ENCODE peak calls at places on chromosomes 2 and 18, in six cellular contexts. J is tibial nerve, N is GM23338, R is neural crest cell, W is A549, O is HFF-Myc. H is an unnamed sample.

GRCh38 chr2:212005077-212005671 is 533.4 kb downstream of the ERBB4 start:
- DNase-seq in W (peak), O (no peak), R (peak), N (peak), J (no peak), H (peak)

GRCh38 chr2:8573234-8573941 is 108.5 kb upstream of the ID2 start:
- DNase-seq in O (no peak), W (no peak), J (no peak), R (no peak), N (peak), H (no peak)

GRCh38 chr18:49645836-49646235 is 84.0 kb downstream of the LIPG start:
- DNase-seq in W (no peak), O (no peak), J (no peak), R (no peak), N (peak), H (no peak)

GRCh38 chr2:118970396-118971135 is 28.6 kb downstream of the MARCO start:
- DNase-seq in W (no peak), O (no peak), J (peak), R (no peak), N (no peak), H (no peak)

GRCh38 chr2:24054366-24055010 is 4.9 kb downstream of the FKBP1B start:
- DNase-seq in R (no peak), N (no peak), W (no peak), J (no peak), O (no peak), H (no peak)

GRCh38 chr18:6543330-6543908 is 128.7 kb upstream of the L3MBTL4 start:
- DNase-seq in J (no peak), W (peak), N (peak), R (no peak), O (no peak), H (no peak)

GRCh38 chr2:240514631-240515030 is 43.2 kb downstream of the ANKMY1 start:
- DNase-seq in N (no peak), J (no peak), W (no peak), O (no peak), R (no peak), H (no peak)

GRCh38 chr18:57210711-57211411 is 64.0 kb downstream of the BOD1L2 start:
- DNase-seq in W (peak), J (no peak), R (no peak), O (no peak), N (no peak), H (no peak)

GRCh38 chr18:48838921-48839818 is 111.6 kb downstream of the SMAD7 start:
- DNase-seq in J (no peak), O (peak), R (no peak), W (peak), N (no peak), H (no peak)

GRCh38 chr2:24955232-24955631 is 16.5 kb downstream of the DNAJC27 start:
- DNase-seq in J (no peak), O (no peak), W (no peak), N (no peak), R (no peak), H (no peak)

GRCh38 chr2:236569593-236569973 is at the start of gene ACKR3:
- DNase-seq in J (peak), R (peak), W (peak), N (peak), O (peak), H (peak)

GRCh38 chr2:111178730-111179405 is 58.2 kb downstream of the BCL2L11 start:
- DNase-seq in N (no peak), W (peak), R (no peak), O (peak), J (no peak), H (no peak)

GRCh38 chr2:9741110-9741509 is 102.2 kb upstream of the TAF1B start:
- DNase-seq in W (no peak), R (no peak), O (no peak), N (no peak), J (no peak), H (no peak)

DNA sequence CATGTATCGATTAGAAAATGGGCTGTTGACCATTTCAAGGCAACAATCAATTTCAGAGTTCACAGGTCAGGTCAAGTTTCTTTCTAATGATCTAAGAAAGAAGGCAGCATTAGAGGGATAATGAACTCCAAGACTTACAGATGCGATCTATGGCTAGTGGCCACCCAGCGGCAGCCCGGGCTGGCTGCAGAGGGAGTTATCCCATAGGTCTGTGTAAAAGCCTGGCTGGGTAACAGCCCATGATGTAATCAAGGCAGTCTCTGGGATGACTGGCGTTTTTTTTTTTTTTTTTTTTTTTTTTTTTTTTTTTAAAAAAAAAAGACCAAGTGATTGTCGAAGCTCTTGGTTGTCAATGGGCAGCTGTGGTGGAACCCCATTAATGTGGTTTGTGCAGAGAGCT is 171.1 kb upstream of the SKOR2 start:
- DNase-seq in J (no peak), N (peak), R (no peak), O (no peak), W (no peak), H (no peak)
- TF ChIP-seq CTCF in J (no peak), N (no peak), R (no peak), O (no peak), W (no peak), H (no peak)

GRCh38 chr2:234669611-234670010 is 172.7 kb upstream of the ARL4C start:
- DNase-seq in N (peak), R (no peak), O (no peak), W (no peak), J (no peak), H (no peak)
- TF ChIP-seq CTCF in N (peak), R (no peak), O (peak), W (peak), J (no peak), H (peak)

GRCh38 chr2:15269043-15269442 is 292.1 kb downstream of the NBAS start:
- DNase-seq in O (no peak), W (no peak), J (no peak), N (no peak), R (no peak), H (no peak)
- TF ChIP-seq CTCF in O (no peak), W (no peak), J (no peak), N (no peak), R (no peak), H (no peak)

GRCh38 chr2:224608104-224608503 is 22.9 kb upstream of the CUL3 start:
- DNase-seq in W (no peak), J (no peak), N (no peak), R (no peak), O (no peak), H (no peak)

GRCh38 chr2:224612581-224612980 is 27.4 kb upstream of the CUL3 start:
- DNase-seq in N (no peak), O (peak), J (no peak), R (no peak), W (no peak), H (no peak)

GRCh38 chr2:224613543-224614317 is 28.6 kb upstream of the CUL3 start:
- DNase-seq in O (no peak), J (no peak), W (no peak), R (no peak), N (no peak), H (no peak)

DNA sequence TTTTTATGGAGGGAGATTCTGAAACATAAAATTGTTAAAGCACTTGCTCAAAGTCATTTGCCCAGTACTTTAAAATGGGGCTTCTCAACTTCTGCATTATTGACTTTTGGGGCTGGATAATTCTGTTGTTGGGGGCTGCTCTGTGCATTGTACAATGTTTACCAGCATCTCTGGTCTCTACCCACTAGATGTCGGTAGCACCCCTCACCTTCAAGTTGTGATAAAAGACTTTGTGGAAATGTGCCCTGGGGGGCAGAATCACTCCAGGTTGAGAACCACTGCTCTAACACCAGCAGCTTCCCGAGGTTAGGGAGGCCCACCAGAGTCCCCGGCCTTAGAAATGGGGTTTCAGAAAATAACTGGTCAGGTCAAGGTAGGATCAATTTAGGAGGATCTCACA is 26.8 kb upstream of the CUL3 start:
- DNase-seq in N (peak), O (no peak), R (no peak), J (no peak), W (no peak), H (no peak)
- TF ChIP-seq CTCF in N (peak), O (no peak), R (no peak), J (no peak), W (no peak), H (no peak)

DNA sequence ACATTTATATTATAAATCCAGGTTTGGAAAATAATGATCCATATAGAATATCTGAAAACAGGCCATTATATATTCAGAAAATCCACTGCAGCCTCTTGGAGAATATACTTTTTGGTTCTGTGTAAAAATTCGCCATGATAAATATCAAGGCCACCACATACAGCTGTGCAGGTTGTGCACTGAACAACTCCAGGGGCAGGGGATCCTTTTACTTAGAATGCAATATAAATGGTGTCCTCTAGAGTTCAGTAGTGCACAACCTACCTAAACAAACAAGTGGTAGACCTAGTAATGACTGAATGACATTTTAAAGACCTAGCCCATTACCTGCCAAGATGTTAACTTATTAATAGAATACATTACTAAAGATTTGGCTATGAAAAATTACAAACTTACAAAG is 22.4 kb downstream of the MOGAT1 start:
- DNase-seq in J (no peak), N (peak), R (no peak), O (no peak), W (peak), H (no peak)
- TF ChIP-seq CTCF in J (no peak), N (peak), R (peak), O (peak), W (peak), H (no peak)

H was measured in glutamatergic neuron.